ENCODE peak calls at places on chromosomes 5 and 9, in five cellular contexts. X, I, R, G and M are unnamed samples.

GRCh38 chr5:158785397-158785796 is 314.3 kb downstream of the EBF1 start:
- DNase-seq in X (no peak), I (no peak), R (no peak), G (no peak), M (no peak)

GRCh38 chr5:94361832-94362754 is 256.3 kb downstream of the KIAA0825 start:
- DNase-seq in X (no peak), I (no peak), R (no peak), G (peak; percentile 69), M (no peak)

GRCh38 chr5:17426104-17426739 is 71.8 kb upstream of the TAF11L2 start:
- DNase-seq in X (no peak), I (peak; percentile 11), R (no peak), G (no peak), M (no peak)

GRCh38 chr9:113650207-113651131 is 186.9 kb downstream of the RGS3 start:
- DNase-seq in X (peak; percentile 69), I (no peak), R (no peak), G (no peak), M (peak; percentile 94)

GRCh38 chr5:73901045-73901444 is 275.0 kb downstream of the ARHGEF28 start:
- DNase-seq in X (peak; percentile 79), I (no peak), R (no peak), G (no peak), M (no peak)

GRCh38 chr5:31554552-31554951 is 22.5 kb downstream of the C5orf22 start:
- DNase-seq in X (no peak), I (no peak), R (no peak), G (no peak), M (no peak)

GRCh38 chr5:156340886-156341285 is 13.9 kb downstream of the SGCD start:
- DNase-seq in X (no peak), I (no peak), R (no peak), G (no peak), M (no peak)

GRCh38 chr5:81852277-81853004 is 101.5 kb upstream of the SSBP2 start:
- DNase-seq in X (no peak), I (no peak), R (peak; percentile 82), G (no peak), M (no peak)

GRCh38 chr9:89541798-89542197 is 43.9 kb upstream of the SEMA4D start:
- DNase-seq in X (no peak), I (no peak), R (no peak), G (no peak), M (no peak)

GRCh38 chr5:6118691-6119090 is 259.7 kb downstream of the MED10 start:
- DNase-seq in X (no peak), I (no peak), R (no peak), G (no peak), M (no peak)

GRCh38 chr9:78073722-78074121 is 42.1 kb upstream of the GNAQ start:
- DNase-seq in X (no peak), I (no peak), R (no peak), G (no peak), M (no peak)

GRCh38 chr5:32055891-32056866 is 117.9 kb downstream of the GOLPH3 start:
- DNase-seq in X (no peak), I (no peak), R (no peak), G (no peak), M (no peak)

GRCh38 chr9:135217836-135218235 is 130.4 kb downstream of the OLFM1 start:
- DNase-seq in X (no peak), I (no peak), R (no peak), G (no peak), M (no peak)

GRCh38 chr5:89628876-89629635 is 746.1 kb upstream of the MEF2C start:
- DNase-seq in X (no peak), I (no peak), R (no peak), G (no peak), M (no peak)

GRCh38 chr5:154513669-154514084 is 35.6 kb upstream of the HAND1 start:
- DNase-seq in X (no peak), I (peak; percentile 61), R (no peak), G (no peak), M (no peak)

GRCh38 chr9:117414220-117414905 is 494 bp downstream of the ASTN2 start:
- DNase-seq in X (no peak), I (no peak), R (no peak), G (no peak), M (no peak)

GRCh38 chr5:54455413-54456157 is at the start of gene HSPB3:
- DNase-seq in X (no peak), I (no peak), R (peak; percentile 19), G (no peak), M (no peak)

GRCh38 chr9:4081948-4082347 is 217.9 kb downstream of the GLIS3 start:
- DNase-seq in X (no peak), I (no peak), R (no peak), G (no peak), M (no peak)

GRCh38 chr5:125611541-125611940 is 811.7 kb upstream of the GRAMD2B start:
- DNase-seq in X (no peak), I (no peak), R (no peak), G (no peak), M (no peak)

GRCh38 chr9:90801507-90802289 is at the start of gene SYK:
- DNase-seq in X (no peak), I (no peak), R (peak; percentile 68), G (no peak), M (no peak)

GRCh38 chr5:181243521-181244307 is at the start of gene RACK1:
- DNase-seq in X (peak; percentile 83), I (peak; percentile 89), R (peak; percentile 94), G (no peak), M (peak; percentile 87)

GRCh38 chr9:17578911-17579793 is at the start of gene SH3GL2:
- DNase-seq in X (peak; percentile 15), I (no peak), R (no peak), G (peak; percentile 74), M (no peak)

GRCh38 chr9:110319781-110320180 is 17.9 kb downstream of the TXNDC8 start:
- DNase-seq in X (no peak), I (no peak), R (no peak), G (no peak), M (no peak)

DNA sequence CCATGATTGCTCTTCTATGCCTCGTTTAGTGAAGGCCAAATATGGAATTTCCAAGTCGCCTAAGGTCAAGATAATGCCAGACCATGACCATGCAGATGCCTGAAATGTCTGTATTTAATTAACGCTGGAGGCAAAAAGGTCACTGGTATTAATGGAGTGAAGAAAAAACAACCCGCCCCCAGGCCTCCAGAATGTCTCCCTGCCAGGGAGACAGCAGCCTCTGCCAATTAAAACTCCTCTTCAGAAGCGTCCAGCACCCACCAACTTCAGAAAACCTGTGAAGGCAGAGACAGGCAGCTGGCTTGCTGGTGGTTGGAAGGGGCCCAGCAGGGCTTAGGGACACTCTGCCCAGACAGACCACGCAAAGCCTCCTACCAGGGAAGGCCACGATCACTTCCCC is 94.4 kb downstream of the VAV2 start:
- DNase-seq in X (no peak), I (no peak), R (no peak), G (no peak), M (no peak)
- TF ChIP-seq HDAC2 in X (no peak), I (no peak), R (no peak), G (no peak), M (no peak)

GRCh38 chr9:7094052-7094451 is 336.3 kb downstream of the KDM4C start:
- DNase-seq in X (no peak), I (no peak), R (peak; percentile 18), G (no peak), M (peak; percentile 15)
- TF ChIP-seq HDAC2 in X (no peak), I (no peak), R (no peak), G (no peak), M (no peak)

GRCh38 chr9:33125871-33126822 is 41.0 kb downstream of the B4GALT1 start:
- DNase-seq in X (no peak), I (no peak), R (peak; percentile 44), G (no peak), M (no peak)

GRCh38 chr9:33129886-33130284 is 37.3 kb downstream of the B4GALT1 start:
- DNase-seq in X (no peak), I (no peak), R (no peak), G (no peak), M (no peak)

GRCh38 chr9:33128570-33128969 is 38.6 kb downstream of the B4GALT1 start:
- DNase-seq in X (no peak), I (no peak), R (no peak), G (no peak), M (no peak)

GRCh38 chr9:33129251-33129885 is 37.8 kb downstream of the B4GALT1 start:
- DNase-seq in X (no peak), I (no peak), R (no peak), G (no peak), M (no peak)

GRCh38 chr9:33127881-33128280 is 39.3 kb downstream of the B4GALT1 start:
- DNase-seq in X (no peak), I (no peak), R (no peak), G (no peak), M (no peak)
- TF ChIP-seq HDAC2 in X (no peak), I (no peak), R (no peak), G (no peak), M (no peak)

GRCh38 chr5:144333336-144333920 is 162.8 kb downstream of the KCTD16 start:
- DNase-seq in X (no peak), I (peak; percentile 11), R (no peak), G (no peak), M (no peak)

GRCh38 chr5:144335561-144335960 is 164.9 kb downstream of the KCTD16 start:
- DNase-seq in X (no peak), I (peak; percentile 5), R (no peak), G (no peak), M (no peak)

GRCh38 chr5:144331361-144331760 is 160.7 kb downstream of the KCTD16 start:
- DNase-seq in X (no peak), I (no peak), R (no peak), G (no peak), M (no peak)

GRCh38 chr5:144328980-144329379 is 158.3 kb downstream of the KCTD16 start:
- DNase-seq in X (no peak), I (no peak), R (no peak), G (no peak), M (no peak)

GRCh38 chr5:144332265-144332664 is 161.6 kb downstream of the KCTD16 start:
- DNase-seq in X (no peak), I (no peak), R (no peak), G (no peak), M (no peak)
- TF ChIP-seq HDAC2 in X (no peak), I (no peak), R (no peak), G (no peak), M (no peak)

GRCh38 chr5:57684299-57684702 is 201.7 kb upstream of the ACTBL2 start:
- DNase-seq in X (no peak), I (no peak), R (peak; percentile 44), G (no peak), M (no peak)

GRCh38 chr5:57685866-57686265 is 203.3 kb upstream of the ACTBL2 start:
- DNase-seq in X (no peak), I (no peak), R (no peak), G (no peak), M (no peak)

GRCh38 chr5:57690724-57691123 is 208.1 kb upstream of the ACTBL2 start:
- DNase-seq in X (no peak), I (no peak), R (peak; percentile 60), G (no peak), M (no peak)

GRCh38 chr5:57686806-57687205 is 204.2 kb upstream of the ACTBL2 start:
- DNase-seq in X (no peak), I (no peak), R (no peak), G (no peak), M (no peak)

DNA sequence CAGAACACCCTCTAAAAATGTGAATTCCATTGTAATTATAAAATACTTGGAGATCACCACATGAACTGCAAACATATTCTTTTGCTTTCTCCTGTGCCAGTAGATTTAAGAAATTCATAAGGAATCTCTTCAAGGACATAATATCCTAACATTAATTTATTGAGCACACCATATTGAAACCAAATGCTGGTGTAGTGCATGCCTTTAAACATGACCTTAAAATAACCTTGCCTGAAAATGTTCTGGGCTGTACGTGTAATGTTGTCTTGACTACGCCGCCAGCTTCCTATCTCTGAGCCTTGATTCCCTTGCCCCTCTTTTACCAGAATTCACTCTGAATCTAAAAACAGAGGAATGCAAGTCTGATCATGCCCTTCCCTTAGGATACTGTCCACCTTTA is 205.0 kb upstream of the ACTBL2 start:
- DNase-seq in X (no peak), I (no peak), R (no peak), G (no peak), M (no peak)
- TF ChIP-seq HDAC2 in X (no peak), I (no peak), R (no peak), G (no peak), M (no peak)